ENCODE peak calls at places on chromosome 1, in five cellular contexts. Q is suprapubic skin, P is heart right ventricle, R is fibroblast of lung, J is H9. D is an unnamed sample.
A peak's percentile ranks its signal among the peaks of the same experiment; 100 is the strongest.

GRCh38 chr1:38140025-38140487 is 93.5 kb upstream of the POU3F1 start:
- DNase-seq in Q (no peak), P (no peak), R (peak; percentile 48), J (peak; percentile 69), D (peak; percentile 77)

GRCh38 chr1:52190500-52191252 is 48.8 kb downstream of the ZFYVE9 start:
- DNase-seq in Q (no peak), P (no peak), R (peak; percentile 38), J (no peak), D (peak; percentile 51)

GRCh38 chr1:21939650-21940374 is 2.7 kb upstream of the HSPG2 start:
- DNase-seq in Q (peak; percentile 94), P (peak; percentile 88), R (peak; percentile 99), J (no peak), D (no peak)

GRCh38 chr1:28199328-28200233 is 23.1 kb upstream of the PTAFR start:
- DNase-seq in Q (no peak), P (no peak), R (no peak), J (no peak), D (no peak)

GRCh38 chr1:40838045-40838979 is 23.9 kb downstream of the CITED4 start:
- DNase-seq in Q (no peak), P (no peak), R (no peak), J (peak; percentile 76), D (peak; percentile 78)

GRCh38 chr1:7581754-7582264 is 189.3 kb upstream of the VAMP3 start:
- DNase-seq in Q (peak; percentile 52), P (no peak), R (no peak), J (no peak), D (no peak)

GRCh38 chr1:16724718-16725438 is 15.4 kb upstream of the RNU1-4 start:
- DNase-seq in Q (peak; percentile 87), P (peak; percentile 29), R (no peak), J (peak; percentile 64), D (peak; percentile 55)

GRCh38 chr1:183602510-183602909 is 12.3 kb upstream of the NCF2 start:
- DNase-seq in Q (no peak), P (no peak), R (no peak), J (no peak), D (no peak)

GRCh38 chr1:204945565-204945977 is 74.9 kb downstream of the NFASC start:
- DNase-seq in Q (no peak), P (no peak), R (no peak), J (no peak), D (no peak)

GRCh38 chr1:68975534-68975933 is 478.7 kb upstream of the DEPDC1 start:
- DNase-seq in Q (no peak), P (no peak), R (peak; percentile 50), J (peak; percentile 58), D (peak; percentile 79)

GRCh38 chr1:243550276-243550675 is 294.4 kb downstream of the SDCCAG8 start:
- DNase-seq in Q (no peak), P (no peak), R (peak; percentile 88), J (no peak), D (no peak)

GRCh38 chr1:54645806-54646676 is 4.5 kb downstream of the MROH7 start:
- DNase-seq in Q (no peak), P (peak; percentile 41), R (no peak), J (no peak), D (no peak)

GRCh38 chr1:192053661-192054060 is 104.6 kb upstream of the RGS18 start:
- DNase-seq in Q (no peak), P (no peak), R (no peak), J (no peak), D (no peak)

GRCh38 chr1:180188679-180189175 is 34.1 kb downstream of the QSOX1 start:
- DNase-seq in Q (no peak), P (no peak), R (no peak), J (no peak), D (no peak)

GRCh38 chr1:150003826-150004225 is 6.7 kb downstream of the OTUD7B start:
- DNase-seq in Q (no peak), P (no peak), R (no peak), J (no peak), D (no peak)

GRCh38 chr1:41783189-41783639 is 135.5 kb downstream of the HIVEP3 start:
- DNase-seq in Q (no peak), P (no peak), R (peak; percentile 89), J (no peak), D (no peak)

GRCh38 chr1:173925306-173926242 is 8.4 kb upstream of the SERPINC1 start:
- DNase-seq in Q (no peak), P (no peak), R (no peak), J (no peak), D (no peak)

GRCh38 chr1:98340511-98340910 is 321.0 kb upstream of the SNX7 start:
- DNase-seq in Q (no peak), P (no peak), R (peak; percentile 71), J (no peak), D (no peak)

GRCh38 chr1:224623743-224624333 is 7.7 kb downstream of the CNIH3 start:
- DNase-seq in Q (no peak), P (no peak), R (peak; percentile 99), J (no peak), D (no peak)

GRCh38 chr1:38814444-38814983 is 45.1 kb downstream of the RRAGC start:
- DNase-seq in Q (no peak), P (no peak), R (no peak), J (no peak), D (no peak)

GRCh38 chr1:174872615-174873058 is 127.1 kb upstream of the CACYBP start:
- DNase-seq in Q (no peak), P (no peak), R (peak; percentile 42), J (no peak), D (peak; percentile 49)

GRCh38 chr1:3745590-3746381 is 6.5 kb upstream of the CCDC27 start:
- DNase-seq in Q (peak; percentile 67), P (no peak), R (no peak), J (no peak), D (peak; percentile 46)

GRCh38 chr1:204072951-204073836 is at the start of gene SOX13:
- DNase-seq in Q (peak; percentile 94), P (peak; percentile 86), R (peak; percentile 88), J (peak; percentile 95), D (peak; percentile 96)

GRCh38 chr1:24923485-24924113 is 6.5 kb downstream of the RUNX3 start:
- DNase-seq in Q (no peak), P (no peak), R (no peak), J (no peak), D (no peak)

GRCh38 chr1:1273535-1274298 is at the start of gene UBE2J2:
- DNase-seq in Q (peak; percentile 98), P (peak; percentile 95), R (peak; percentile 91), J (peak; percentile 93), D (peak; percentile 97)

GRCh38 chr1:151934048-151934493 is 24.8 kb upstream of the THEM4 start:
- DNase-seq in Q (no peak), P (no peak), R (peak; percentile 50), J (peak; percentile 49), D (peak; percentile 77)

GRCh38 chr1:39592069-39592468 is 15.5 kb upstream of the PABPC4 start:
- DNase-seq in Q (no peak), P (no peak), R (no peak), J (no peak), D (no peak)

GRCh38 chr1:178581351-178581951 is 68.5 kb downstream of the TEX35 start:
- DNase-seq in Q (no peak), P (no peak), R (peak; percentile 5), J (peak; percentile 92), D (peak; percentile 91)

GRCh38 chr1:23816932-23817331 is 8.3 kb downstream of the HMGCL start:
- DNase-seq in Q (no peak), P (no peak), R (no peak), J (no peak), D (no peak)

GRCh38 chr1:42891471-42891870 is 45.1 kb downstream of the ZNF691 start:
- DNase-seq in Q (no peak), P (no peak), R (no peak), J (no peak), D (no peak)

GRCh38 chr1:231147896-231148295 is 14.0 kb upstream of the TRIM67 start:
- DNase-seq in Q (no peak), P (no peak), R (no peak), J (no peak), D (no peak)

GRCh38 chr1:11413907-11414495 is 65.0 kb upstream of the DISP3 start:
- DNase-seq in Q (no peak), P (no peak), R (no peak), J (no peak), D (peak; percentile 59)

GRCh38 chr1:86583593-86583992 is 36.7 kb downstream of the CLCA4 start:
- DNase-seq in Q (no peak), P (no peak), R (no peak), J (no peak), D (no peak)
- H3K27me3 ChIP-seq in Q (no peaks in the 10 kb centered on the region), P (no peaks in the 10 kb centered on the region), R (peaks cover 8% of the 10 kb centered on the region), J (no peaks in the 10 kb centered on the region), D (no peaks in the 10 kb centered on the region)

DNA sequence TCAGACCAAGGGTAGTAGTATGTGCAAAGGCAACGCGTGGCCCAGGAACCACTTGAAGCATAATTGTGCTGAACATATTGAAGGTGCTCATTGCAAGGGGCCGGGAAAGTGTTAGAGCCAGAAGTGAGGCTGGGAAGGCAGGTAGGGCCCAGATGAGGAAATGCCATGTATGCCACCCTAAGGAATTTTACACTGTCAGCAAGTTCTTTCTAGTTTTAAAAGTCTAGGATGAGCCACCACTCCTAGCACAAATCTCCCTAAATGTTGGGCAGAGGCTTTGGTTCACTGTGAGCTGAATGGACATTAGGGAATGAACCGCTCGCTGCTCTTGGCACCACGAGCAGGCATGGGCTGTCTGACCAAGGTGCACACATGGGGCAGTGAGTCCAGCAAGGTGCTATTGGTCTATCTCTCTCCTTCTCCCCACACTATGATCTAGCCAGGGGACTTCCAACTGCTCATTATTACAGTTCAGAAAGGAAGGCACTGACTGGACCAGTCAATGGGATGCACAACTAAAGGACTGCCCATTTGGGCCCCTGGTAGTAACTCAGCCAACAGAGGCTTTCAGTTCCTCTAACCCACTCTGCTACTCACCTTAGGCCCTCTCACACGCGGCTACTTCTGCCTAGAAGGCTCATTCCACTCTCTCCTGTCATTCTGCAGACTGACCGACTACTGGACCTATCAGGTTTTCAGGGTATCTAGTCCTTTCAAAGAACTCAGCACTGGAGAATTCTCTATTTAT is 2.0 kb downstream of the KANK4 start:
- DNase-seq in Q (no peak), P (no peak), R (no peak), J (no peak), D (peak; percentile 27)
- TF ChIP-seq CTCF in Q (no peak), P (no peak), R (no peak), J (no peak), D (no peak)

DNA sequence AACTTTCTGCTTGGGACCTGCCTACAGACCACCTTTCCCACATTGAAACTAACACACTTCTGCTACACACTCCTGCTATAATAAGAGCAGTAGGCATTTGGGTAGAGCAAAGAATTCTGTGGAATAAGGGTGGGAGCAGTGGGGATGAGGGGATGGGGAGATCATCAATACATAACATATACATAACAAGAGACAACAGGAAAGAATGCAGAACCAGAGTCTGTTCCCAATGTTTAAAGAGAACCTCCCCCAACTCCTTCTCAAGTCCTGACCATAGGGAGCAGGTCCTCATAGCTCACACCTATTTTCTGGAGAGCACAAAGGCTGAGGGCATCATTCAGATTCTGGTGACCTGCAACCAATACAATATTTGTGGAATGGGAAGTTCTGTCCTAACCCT is 121.6 kb upstream of the BARHL2 start:
- DNase-seq in Q (no peak), P (no peak), R (no peak), J (no peak), D (no peak)
- H3K27me3 ChIP-seq in Q (peaks cover 87% of the 10 kb centered on the region), P (peaks cover 70% of the 10 kb centered on the region), R (peaks cover 36% of the 10 kb centered on the region), J (peaks cover 74% of the 10 kb centered on the region), D (peaks cover 63% of the 10 kb centered on the region)

DNA sequence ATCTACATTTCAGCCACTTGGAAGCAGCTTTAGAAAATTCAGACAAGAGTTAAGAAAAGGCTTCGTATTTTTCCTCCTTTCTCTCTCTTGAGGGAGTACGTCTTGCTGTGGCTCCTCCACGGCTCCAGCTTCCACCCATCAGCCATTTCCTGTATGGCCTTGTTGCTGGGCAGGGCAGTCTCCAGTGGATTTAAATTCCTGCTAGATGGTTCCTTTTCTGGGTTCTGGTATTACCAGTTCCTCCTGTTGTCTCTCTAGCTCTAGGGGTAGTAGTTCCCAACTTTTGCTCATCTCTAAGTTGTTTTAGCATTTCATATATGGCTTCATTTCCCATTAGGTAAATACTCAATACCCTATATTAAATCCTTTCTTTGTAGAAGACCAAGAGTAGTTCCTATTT is 1098.3 kb downstream of the ADGRL2 start:
- DNase-seq in Q (no peak), P (no peak), R (no peak), J (no peak), D (no peak)
- TF ChIP-seq CTCF in Q (no peak), P (no peak), R (no peak), J (no peak), D (no peak)